ENCODE peak calls at places on chromosomes 11 and 22, in four cellular contexts. R is heart left ventricle, M is fibroblast of lung, L is GM10248. X is an unnamed sample.

GRCh38 chr11:125348704-125349635 is 147.1 kb downstream of the FEZ1 start:
- DNase-seq in R (peak; percentile 56), M (peak; percentile 23), L (peak; percentile 74), X (no peak)

GRCh38 chr11:61919113-61919840 is 1.9 kb upstream of the RAB3IL1 start:
- DNase-seq in R (no peak), M (no peak), L (no peak), X (no peak)

GRCh38 chr22:39643311-39644083 is 72.9 kb downstream of the CACNA1I start:
- DNase-seq in R (no peak), M (peak; percentile 53), L (no peak), X (no peak)

GRCh38 chr11:100269511-100269910 is 417.6 kb upstream of the ARHGAP42 start:
- DNase-seq in R (no peak), M (no peak), L (no peak), X (no peak)

GRCh38 chr11:35689081-35689996 is 26.8 kb downstream of the TRIM44 start:
- DNase-seq in R (no peak), M (no peak), L (no peak), X (no peak)

GRCh38 chr11:69471329-69472052 is 10.0 kb upstream of the LINC01488 start:
- DNase-seq in R (no peak), M (peak; percentile 77), L (no peak), X (no peak)

GRCh38 chr11:68374531-68374930 is 62.1 kb downstream of the LRP5 start:
- DNase-seq in R (no peak), M (no peak), L (no peak), X (no peak)

GRCh38 chr22:21623402-21623970 is 6.3 kb downstream of the YDJC start:
- DNase-seq in R (no peak), M (no peak), L (no peak), X (no peak)

GRCh38 chr22:24120029-24120428 is 61.3 kb upstream of the SUSD2 start:
- DNase-seq in R (peak; percentile 47), M (no peak), L (no peak), X (no peak)

GRCh38 chr11:1371377-1371776 is 18.4 kb upstream of the BRSK2 start:
- DNase-seq in R (no peak), M (no peak), L (no peak), X (peak; percentile 56)

GRCh38 chr11:75966546-75967287 is 151.7 kb downstream of the UVRAG start:
- DNase-seq in R (no peak), M (peak; percentile 71), L (peak; percentile 20), X (no peak)

GRCh38 chr22:29312218-29313125 is 3.0 kb downstream of the RASL10A start:
- DNase-seq in R (no peak), M (no peak), L (no peak), X (peak; percentile 67)

GRCh38 chr22:23523746-23524145 is 56.3 kb downstream of the IGLL1 start:
- DNase-seq in R (no peak), M (no peak), L (no peak), X (no peak)

GRCh38 chr22:20013382-20013871 is 3.2 kb downstream of the ARVCF start:
- DNase-seq in R (peak; percentile 70), M (peak; percentile 48), L (peak; percentile 70), X (no peak)

GRCh38 chr11:73201888-73202810 is 15.9 kb upstream of the P2RY2 start:
- DNase-seq in R (no peak), M (no peak), L (no peak), X (no peak)

GRCh38 chr11:125070699-125071254 is 7.7 kb downstream of the SLC37A2 start:
- DNase-seq in R (peak; percentile 57), M (peak; percentile 60), L (peak; percentile 83), X (peak; percentile 76)

GRCh38 chr22:47817380-47817779 is 1054.9 kb downstream of the TBC1D22A start:
- DNase-seq in R (no peak), M (no peak), L (no peak), X (no peak)

GRCh38 chr22:50529416-50530279 is at the start of gene TYMP:
- DNase-seq in R (peak; percentile 86), M (peak; percentile 52), L (peak; percentile 85), X (no peak)

DNA sequence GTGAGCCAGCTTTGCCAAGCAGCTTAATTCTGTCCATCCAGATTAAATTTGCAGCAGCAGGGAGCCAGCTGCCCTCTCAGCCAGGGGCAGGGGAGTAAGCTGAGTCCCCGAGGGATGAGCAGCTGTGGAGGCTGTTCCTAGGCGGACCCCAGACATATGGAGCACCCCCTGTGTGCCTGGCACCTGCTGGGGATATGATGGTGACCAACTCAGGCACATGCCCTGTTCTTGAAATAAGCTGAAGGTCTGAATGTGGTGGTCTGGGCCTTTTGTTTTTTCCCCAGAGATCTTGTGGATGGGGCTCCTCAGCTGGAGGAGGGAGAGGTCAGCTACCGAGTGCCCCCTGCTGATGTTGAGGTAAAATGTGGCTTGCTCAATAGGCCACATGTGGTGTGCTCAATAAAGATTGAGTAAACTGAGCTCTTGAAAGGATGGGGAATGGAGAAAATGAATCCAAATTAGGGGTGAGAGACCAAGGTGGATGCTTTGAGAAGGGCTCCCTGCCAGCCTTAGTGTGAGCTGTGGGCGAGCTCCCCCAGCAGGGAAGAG is 103.3 kb upstream of the NNMT start:
- DNase-seq in R (no peak), M (no peak), L (no peak), X (peak; percentile 59)
- TF ChIP-seq CTCF in R (no peak), M (no peak), L (no peak), X (no peak)

GRCh38 chr11:103484545-103484944 is 375.3 kb downstream of the DYNC2H1 start:
- DNase-seq in R (no peak), M (no peak), L (no peak), X (no peak)
- TF ChIP-seq CTCF in R (no peak), M (no peak), L (no peak), X (no peak)

DNA sequence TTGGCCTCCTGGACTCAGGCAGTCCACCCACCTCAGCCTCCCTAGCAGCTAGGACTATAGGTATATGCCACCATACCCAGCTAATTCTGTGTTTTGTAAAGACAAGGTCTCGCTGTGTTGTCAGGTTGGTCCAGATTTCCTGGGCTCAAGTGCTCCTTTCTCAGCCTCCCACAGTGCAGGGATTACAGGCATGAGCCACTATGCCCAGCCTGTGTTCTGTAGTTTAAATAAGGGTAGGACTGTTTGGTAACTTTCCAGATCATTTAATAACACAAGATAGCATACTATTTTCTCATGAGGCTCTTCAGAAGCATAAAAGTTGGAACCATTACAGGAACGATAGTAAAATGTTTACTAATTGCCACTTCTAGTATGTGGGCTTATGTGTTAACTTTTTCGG is 38.1 kb upstream of the GRIK4 start:
- DNase-seq in R (no peak), M (no peak), L (no peak), X (no peak)
- TF ChIP-seq CTCF in R (no peak), M (no peak), L (no peak), X (no peak)

DNA sequence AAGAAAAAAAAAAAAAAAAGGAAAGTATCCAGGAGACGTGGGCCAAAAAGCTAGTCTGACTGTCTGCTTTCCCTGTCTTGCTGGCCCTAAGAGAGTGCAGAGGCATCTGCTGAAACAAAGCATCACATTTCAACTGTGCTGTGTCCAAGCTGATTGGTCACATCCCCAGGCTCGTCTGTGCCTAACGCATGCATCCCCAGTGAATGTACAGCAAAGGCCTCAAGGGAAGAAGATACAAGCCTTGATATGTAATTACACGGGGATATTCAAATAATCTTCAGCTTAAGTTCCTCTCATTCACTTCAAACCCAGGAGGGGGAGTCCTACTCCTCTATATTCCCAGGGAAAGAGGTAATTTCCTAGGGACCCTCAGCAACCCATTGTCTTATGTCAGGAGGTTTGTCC is 5.4 kb upstream of the SORL1 start:
- DNase-seq in R (no peak), M (peak; percentile 14), L (peak; percentile 31), X (no peak)
- TF ChIP-seq CTCF in R (no peak), M (peak; percentile 17), L (peak; percentile 3), X (peak; percentile 7)

DNA sequence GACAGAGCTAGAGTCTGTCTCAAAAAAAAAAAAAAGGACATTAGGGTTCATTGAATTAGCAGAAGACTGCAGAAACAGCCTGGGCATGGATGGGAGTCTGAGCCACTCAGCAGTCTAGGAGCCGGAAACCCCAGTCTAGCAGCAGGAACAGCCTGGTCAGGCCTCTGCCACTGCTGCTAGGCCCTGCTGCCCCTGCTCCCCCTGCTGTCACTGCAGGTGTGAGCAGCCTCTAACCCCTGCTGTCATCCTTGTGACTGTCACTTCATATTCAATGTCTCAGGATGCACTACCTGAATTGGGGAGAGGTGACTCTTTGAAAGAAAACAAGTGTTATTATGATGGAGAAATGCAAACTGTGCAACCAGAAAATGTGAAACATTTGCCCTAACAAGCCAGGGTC is 7.0 kb upstream of the DDX17 start:
- DNase-seq in R (no peak), M (no peak), L (peak; percentile 54), X (no peak)
- TF ChIP-seq CTCF in R (no peak), M (no peak), L (peak; percentile 60), X (no peak)

DNA sequence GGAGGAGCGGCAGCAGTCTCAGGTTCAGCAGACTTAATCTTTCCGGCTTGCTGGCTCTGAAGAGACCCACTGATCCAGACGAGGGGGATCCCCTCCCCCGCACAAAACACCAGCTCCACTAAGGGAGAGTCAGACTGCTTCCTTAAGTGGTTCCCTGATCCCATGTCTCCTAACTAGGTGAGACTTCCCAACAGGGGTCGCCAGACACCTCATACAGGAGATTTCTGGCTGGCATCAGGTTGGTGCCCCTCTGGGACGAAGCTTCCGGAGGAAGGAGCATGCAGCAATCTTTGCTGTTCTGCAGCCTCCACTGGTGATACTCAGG is 157.1 kb upstream of the TMEM45B start:
- DNase-seq in R (no peak), M (no peak), L (no peak), X (no peak)
- TF ChIP-seq CTCF in R (no peak), M (no peak), L (no peak), X (no peak)

DNA sequence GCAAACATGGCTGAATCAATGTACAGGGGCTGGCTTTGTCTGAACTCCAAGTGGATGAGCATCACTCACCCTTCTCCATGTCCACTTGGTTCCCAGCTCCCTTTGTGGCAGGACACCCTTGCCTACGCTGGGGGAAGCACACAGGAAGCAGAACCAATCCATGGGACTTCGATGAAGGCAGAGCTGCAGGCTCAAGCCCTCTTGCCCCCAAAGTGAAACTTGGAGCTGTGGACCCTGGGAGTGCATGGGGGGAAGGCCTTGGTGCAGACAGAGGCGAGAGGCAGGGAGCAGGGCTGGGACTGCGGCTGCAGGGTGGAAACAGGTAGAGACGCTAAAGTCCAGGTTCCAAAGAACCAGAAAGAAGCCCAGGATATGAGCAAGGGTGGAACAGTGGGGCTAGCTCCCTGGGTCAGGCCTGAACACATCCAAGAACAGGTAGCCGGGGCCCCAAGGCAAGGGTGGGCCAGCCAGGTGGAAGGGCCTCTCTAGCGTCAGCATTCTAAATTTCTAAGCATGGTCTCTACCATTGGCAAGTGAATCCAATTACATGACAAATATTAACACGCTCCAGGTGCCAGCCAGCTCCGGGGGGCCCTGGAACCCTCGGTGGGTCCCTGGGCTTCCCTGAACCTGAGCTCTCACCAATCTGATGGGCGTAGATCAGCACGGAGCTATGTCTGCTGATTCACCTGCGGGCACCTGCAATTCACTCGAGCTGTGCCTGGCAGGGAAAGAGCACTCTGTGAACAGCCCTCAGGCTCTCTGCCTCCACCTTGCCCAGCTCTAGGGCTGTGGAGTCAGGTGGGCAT is 532.8 kb downstream of the BRD1 start:
- DNase-seq in R (no peak), M (no peak), L (no peak), X (peak; percentile 60)
- TF ChIP-seq CTCF in R (no peak), M (no peak), L (no peak), X (no peak)

GRCh38 chr11:94876645-94877445 is 96.5 kb downstream of the CWC15 start:
- DNase-seq in R (peak; percentile 78), M (peak; percentile 97), L (peak; percentile 79), X (peak; percentile 84)
- TF ChIP-seq CTCF in R (no peak), M (peak; percentile 38), L (peak; percentile 46), X (no peak)

GRCh38 chr11:93287434-93287833 is 43.1 kb upstream of the DEUP1 start:
- DNase-seq in R (no peak), M (no peak), L (no peak), X (no peak)
- TF ChIP-seq CTCF in R (no peak), M (no peak), L (no peak), X (no peak)

X was measured in tibial artery.